ENCODE peak calls at places on chromosomes 6 and 20, in four cellular contexts. One of them, this sample, is unnamed.
A peak's percentile ranks its signal among the peaks of the same experiment; 100 is the strongest.

GRCh38 chr6:161411265-161411944 is 137.5 kb upstream of the AGPAT4 start:
- DNase-seq in thoracic aorta: no peak
- DNase-seq in right cardiac atrium: no peak
- DNase-seq in AG10803: no peak
- DNase-seq in this sample: no peak

GRCh38 chr6:144013486-144013909 is 5.4 kb upstream of the PLAGL1 start:
- DNase-seq in right cardiac atrium: peak; percentile 81
- DNase-seq in thoracic aorta: peak; percentile 30
- DNase-seq in AG10803: peak; percentile 78
- DNase-seq in this sample: peak; percentile 70

GRCh38 chr6:4653141-4653540 is 123.1 kb upstream of the CDYL start:
- DNase-seq in right cardiac atrium: no peak
- DNase-seq in thoracic aorta: no peak
- DNase-seq in AG10803: no peak
- DNase-seq in this sample: no peak

GRCh38 chr6:112122758-112123157 is 35.4 kb downstream of the FAM229B start:
- DNase-seq in AG10803: no peak
- DNase-seq in right cardiac atrium: no peak
- DNase-seq in thoracic aorta: no peak
- DNase-seq in this sample: no peak

GRCh38 chr6:31541059-31541657 is 645 bp downstream of the DDX39B start:
- DNase-seq in thoracic aorta: no peak
- DNase-seq in right cardiac atrium: peak; percentile 51
- DNase-seq in AG10803: peak; percentile 65
- DNase-seq in this sample: no peak

GRCh38 chr6:84426002-84426705 is 198.7 kb upstream of the CEP162 start:
- DNase-seq in thoracic aorta: no peak
- DNase-seq in AG10803: no peak
- DNase-seq in right cardiac atrium: no peak
- DNase-seq in this sample: no peak

GRCh38 chr6:41371992-41372525 is 36.7 kb downstream of the NCR2 start:
- DNase-seq in right cardiac atrium: peak; percentile 43
- DNase-seq in thoracic aorta: no peak
- DNase-seq in AG10803: peak; percentile 25
- DNase-seq in this sample: no peak

GRCh38 chr20:35121186-35121585 is 25.9 kb downstream of the EDEM2 start:
- DNase-seq in right cardiac atrium: no peak
- DNase-seq in AG10803: no peak
- DNase-seq in thoracic aorta: no peak
- DNase-seq in this sample: no peak

GRCh38 chr6:51844391-51844735 is 243.1 kb downstream of the PKHD1 start:
- DNase-seq in thoracic aorta: no peak
- DNase-seq in right cardiac atrium: no peak
- DNase-seq in AG10803: no peak
- DNase-seq in this sample: no peak

GRCh38 chr6:53796451-53796780 is 1.6 kb downstream of the LRRC1 start:
- DNase-seq in right cardiac atrium: no peak
- DNase-seq in AG10803: no peak
- DNase-seq in thoracic aorta: no peak
- DNase-seq in this sample: no peak

GRCh38 chr20:57596358-57596757 is 23.9 kb downstream of the ZBP1 start:
- DNase-seq in thoracic aorta: no peak
- DNase-seq in AG10803: no peak
- DNase-seq in right cardiac atrium: no peak
- DNase-seq in this sample: no peak

GRCh38 chr6:70673601-70674000 is 5.9 kb downstream of the SMAP1 start:
- DNase-seq in AG10803: peak; percentile 25
- DNase-seq in thoracic aorta: no peak
- DNase-seq in right cardiac atrium: no peak
- DNase-seq in this sample: no peak

GRCh38 chr20:48302844-48303552 is 517.7 kb upstream of the SULF2 start:
- DNase-seq in thoracic aorta: no peak
- DNase-seq in AG10803: no peak
- DNase-seq in right cardiac atrium: no peak
- DNase-seq in this sample: no peak

GRCh38 chr20:59992531-59992930 is 34.3 kb downstream of the CDH26 start:
- DNase-seq in thoracic aorta: no peak
- DNase-seq in AG10803: peak; percentile 13
- DNase-seq in right cardiac atrium: no peak
- DNase-seq in this sample: no peak

GRCh38 chr6:163085426-163085825 is 329.1 kb upstream of the QKI start:
- DNase-seq in AG10803: no peak
- DNase-seq in thoracic aorta: no peak
- DNase-seq in right cardiac atrium: no peak
- DNase-seq in this sample: no peak

GRCh38 chr6:15608406-15608805 is 54.4 kb downstream of the DTNBP1 start:
- DNase-seq in right cardiac atrium: no peak
- DNase-seq in thoracic aorta: no peak
- DNase-seq in AG10803: peak; percentile 83
- DNase-seq in this sample: no peak

GRCh38 chr6:42424906-42425474 is 26.7 kb downstream of the TRERF1 start:
- DNase-seq in thoracic aorta: no peak
- DNase-seq in right cardiac atrium: no peak
- DNase-seq in AG10803: no peak
- DNase-seq in this sample: no peak

GRCh38 chr6:110421749-110422443 is 6.5 kb upstream of the DDO start:
- DNase-seq in right cardiac atrium: no peak
- DNase-seq in thoracic aorta: no peak
- DNase-seq in AG10803: no peak
- DNase-seq in this sample: no peak

GRCh38 chr20:25299801-25300200 is 51.9 kb downstream of the PYGB start:
- DNase-seq in thoracic aorta: no peak
- DNase-seq in AG10803: no peak
- DNase-seq in right cardiac atrium: no peak
- DNase-seq in this sample: no peak

GRCh38 chr6:42099340-42100028 is 42.9 kb downstream of the C6orf132 start:
- DNase-seq in thoracic aorta: no peak
- DNase-seq in right cardiac atrium: no peak
- DNase-seq in AG10803: peak; percentile 41
- DNase-seq in this sample: no peak

GRCh38 chr6:126650931-126651330 is 311.0 kb downstream of the CENPW start:
- DNase-seq in right cardiac atrium: no peak
- DNase-seq in thoracic aorta: no peak
- DNase-seq in AG10803: peak; percentile 45
- DNase-seq in this sample: no peak

GRCh38 chr6:18741741-18742140 is 354.6 kb downstream of the RNF144B start:
- DNase-seq in thoracic aorta: no peak
- DNase-seq in AG10803: peak; percentile 7
- DNase-seq in right cardiac atrium: no peak
- DNase-seq in this sample: no peak

GRCh38 chr6:77774457-77774856 is 121.6 kb downstream of the MEI4 start:
- DNase-seq in AG10803: no peak
- DNase-seq in right cardiac atrium: no peak
- DNase-seq in thoracic aorta: no peak
- DNase-seq in this sample: no peak

GRCh38 chr6:159720708-159721107 is 6.6 kb upstream of the WTAP start:
- DNase-seq in right cardiac atrium: no peak
- DNase-seq in AG10803: peak; percentile 12
- DNase-seq in thoracic aorta: no peak
- DNase-seq in this sample: no peak

GRCh38 chr6:31729979-31730630 is 1.0 kb upstream of the DDAH2 start:
- DNase-seq in right cardiac atrium: peak; percentile 94
- DNase-seq in AG10803: peak; percentile 89
- DNase-seq in thoracic aorta: peak; percentile 57
- DNase-seq in this sample: peak; percentile 92

GRCh38 chr6:106110167-106110826 is 24.2 kb downstream of the PRDM1 start:
- DNase-seq in thoracic aorta: no peak
- DNase-seq in right cardiac atrium: no peak
- DNase-seq in AG10803: no peak
- DNase-seq in this sample: no peak

GRCh38 chr6:105445461-105445860 is 42.6 kb upstream of the PREP start:
- DNase-seq in right cardiac atrium: no peak
- DNase-seq in thoracic aorta: no peak
- DNase-seq in AG10803: no peak
- DNase-seq in this sample: no peak

GRCh38 chr6:122568350-122568749 is 41.9 kb upstream of the PKIB start:
- DNase-seq in thoracic aorta: no peak
- DNase-seq in AG10803: no peak
- DNase-seq in right cardiac atrium: no peak
- DNase-seq in this sample: no peak

GRCh38 chr6:34973547-34974248 is 84.6 kb downstream of the ANKS1A start:
- DNase-seq in AG10803: no peak
- DNase-seq in thoracic aorta: no peak
- DNase-seq in right cardiac atrium: no peak
- DNase-seq in this sample: peak; percentile 44

GRCh38 chr6:87919416-87919815 is 128.2 kb upstream of the SPACA1 start:
- DNase-seq in AG10803: no peak
- DNase-seq in right cardiac atrium: no peak
- DNase-seq in thoracic aorta: no peak
- DNase-seq in this sample: no peak